ENCODE peak calls at places on chromosomes 13 and 19, in four cellular contexts. K is transverse colon, C is K562, L is fibroblast of mammary gland. V is an unnamed sample.
A peak's percentile ranks its signal among the peaks of the same experiment; 100 is the strongest.

GRCh38 chr13:112759834-112760233 is 70.0 kb downstream of the ATP11A start:
- DNase-seq in K (no peak), L (no peak), C (no peak), V (no peak)

GRCh38 chr19:44685877-44686276 is 13.1 kb upstream of the CEACAM16 start:
- DNase-seq in C (no peak), L (peak; percentile 43), K (no peak), V (no peak)

GRCh38 chr19:5700455-5701092 is 10.5 kb downstream of the RPL36 start:
- DNase-seq in L (no peak), K (no peak), C (no peak), V (no peak)

GRCh38 chr13:113110852-113111315 is 5.3 kb downstream of the F7 start:
- DNase-seq in K (peak; percentile 1), L (no peak), C (no peak), V (no peak)

GRCh38 chr19:5191091-5191490 is 149.5 kb downstream of the PTPRS start:
- DNase-seq in L (no peak), K (no peak), C (peak; percentile 13), V (no peak)

GRCh38 chr13:51785592-51786424 is 18.2 kb downstream of the DHRS12 start:
- DNase-seq in C (peak; percentile 66), K (no peak), L (peak; percentile 75), V (peak; percentile 96)

GRCh38 chr19:35135389-35135909 is 590 bp upstream of the LGI4 start:
- DNase-seq in K (peak; percentile 88), C (peak; percentile 86), L (peak; percentile 61), V (peak; percentile 76)

GRCh38 chr13:72431981-72432617 is 295.3 kb downstream of the MZT1 start:
- DNase-seq in K (no peak), C (no peak), L (no peak), V (no peak)

GRCh38 chr19:2014081-2014693 is 1.3 kb downstream of the BTBD2 start:
- DNase-seq in L (no peak), C (no peak), K (no peak), V (no peak)

GRCh38 chr19:49677232-49677881 is at the start of gene PRMT1:
- DNase-seq in L (no peak), C (peak; percentile 74), K (peak; percentile 44), V (no peak)

GRCh38 chr13:24148414-24149305 is 11.9 kb upstream of the SPATA13 start:
- DNase-seq in K (peak; percentile 62), L (peak; percentile 98), C (no peak), V (no peak)

GRCh38 chr13:65461590-65461989 is 1768.5 kb downstream of the PCDH9 start:
- DNase-seq in K (no peak), L (peak; percentile 59), C (peak; percentile 2), V (peak; percentile 72)

GRCh38 chr13:70579941-70580340 is 471.7 kb upstream of the KLHL1 start:
- DNase-seq in L (no peak), C (no peak), K (no peak), V (no peak)

GRCh38 chr13:97307882-97308624 is 85.9 kb downstream of the MBNL2 start:
- DNase-seq in L (peak; percentile 62), K (no peak), C (no peak), V (peak; percentile 48)

GRCh38 chr13:29901714-29902631 is 51.6 kb upstream of the UBL3 start:
- DNase-seq in C (peak; percentile 14), L (peak; percentile 97), K (peak; percentile 49), V (peak; percentile 98)

GRCh38 chr13:97944396-97945029 is 9.0 kb upstream of the IPO5 start:
- DNase-seq in C (no peak), L (peak; percentile 48), K (no peak), V (peak; percentile 59)

GRCh38 chr19:58181902-58182576 is 822 bp upstream of the ZNF274 start:
- DNase-seq in K (peak; percentile 42), C (peak; percentile 84), L (peak; percentile 49), V (peak; percentile 55)

GRCh38 chr19:58183822-58184215 is 958 bp downstream of the ZNF274 start:
- DNase-seq in K (no peak), C (no peak), L (no peak), V (no peak)

GRCh38 chr19:58182577-58182988 is 278 bp upstream of the ZNF274 start:
- DNase-seq in K (no peak), C (no peak), L (no peak), V (no peak)

GRCh38 chr19:58182989-58183821 is at the start of gene ZNF274:
- DNase-seq in K (peak; percentile 94), L (peak; percentile 96), C (peak; percentile 96), V (peak; percentile 96)
- TF ChIP-seq CTCF in K (no peak), L (no peak), C (no peak), V (no peak)

DNA sequence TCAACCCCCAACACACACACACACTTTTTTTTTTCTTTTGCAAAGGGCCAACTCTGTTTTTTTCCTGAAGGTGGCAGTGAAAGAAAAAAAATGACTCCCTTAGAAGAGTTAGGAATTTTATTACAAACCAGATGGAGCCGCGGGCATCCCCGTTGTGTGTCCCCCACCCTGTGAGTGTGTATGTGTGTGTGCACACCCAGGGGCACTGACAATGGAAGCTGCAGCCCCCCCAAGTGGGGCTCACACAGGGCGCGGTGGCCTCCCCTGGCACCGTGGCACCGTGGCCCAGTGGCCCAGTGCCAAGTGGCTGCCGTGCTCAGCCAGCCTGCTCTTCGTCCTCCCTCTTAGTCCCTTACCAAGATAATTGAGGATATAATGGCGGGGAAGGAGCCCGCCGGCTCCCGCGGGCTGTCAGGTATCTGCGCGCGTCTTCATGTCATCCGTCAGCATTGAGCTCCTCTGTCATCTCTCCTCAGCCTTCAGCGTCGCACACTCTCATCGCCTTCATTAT is 314.1 kb downstream of the ZNF536 start:
- DNase-seq in C (no peak), K (no peak), L (peak; percentile 24), V (peak; percentile 12)
- TF ChIP-seq CTCF in C (no peak), K (no peak), L (peak; percentile 25), V (peak; percentile 22)

DNA sequence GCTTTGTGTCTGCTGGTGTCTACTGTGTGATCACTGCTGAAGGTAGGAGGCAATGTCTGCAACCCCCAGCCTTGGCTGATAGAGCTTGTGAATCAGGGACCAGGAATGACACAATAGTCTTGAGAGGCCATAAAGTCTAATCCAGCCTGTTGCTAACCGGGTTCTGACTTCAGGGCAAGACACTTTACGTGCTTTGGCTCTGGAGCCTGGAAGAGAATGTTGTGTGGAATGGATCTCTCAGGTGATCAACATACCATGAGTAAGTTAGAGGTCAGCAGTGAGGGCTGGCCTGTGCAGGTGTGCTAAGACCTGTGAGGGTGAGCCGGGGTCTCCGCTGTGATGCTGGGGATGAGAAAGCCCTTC is 5.6 kb downstream of the COL4A2 start:
- DNase-seq in C (no peak), L (peak; percentile 73), K (no peak), V (no peak)
- TF ChIP-seq CTCF in C (no peak), L (no peak), K (no peak), V (no peak)

GRCh38 chr13:110748271-110748670 is 34.8 kb downstream of the ING1 start:
- DNase-seq in K (no peak), L (no peak), C (no peak), V (no peak)

GRCh38 chr13:110746443-110746842 is 32.9 kb downstream of the ING1 start:
- DNase-seq in C (no peak), K (no peak), L (no peak), V (no peak)

GRCh38 chr13:110743687-110744086 is 30.2 kb downstream of the ING1 start:
- DNase-seq in K (no peak), L (no peak), C (no peak), V (no peak)
- TF ChIP-seq CTCF in K (no peak), L (no peak), C (no peak), V (no peak)

GRCh38 chr19:57655443-57655842 is 13.3 kb upstream of the ZSCAN4 start:
- DNase-seq in L (no peak), K (no peak), C (peak; percentile 33), V (no peak)
- TF ChIP-seq CTCF in L (no peak), K (no peak), C (no peak), V (no peak)

GRCh38 chr13:23087884-23088283 is 92.9 kb upstream of the SGCG start:
- DNase-seq in C (peak; percentile 50), L (peak; percentile 41), K (no peak), V (peak; percentile 28)
- TF ChIP-seq CTCF in C (peak; percentile 49), L (peak; percentile 69), K (peak; percentile 27), V (peak; percentile 62)

GRCh38 chr19:20273951-20274578 is 107.1 kb downstream of the ZNF486 start:
- DNase-seq in L (no peak), C (no peak), K (no peak), V (no peak)

GRCh38 chr19:20279516-20279915 is 112.5 kb downstream of the ZNF486 start:
- DNase-seq in K (no peak), L (no peak), C (no peak), V (no peak)

GRCh38 chr19:20276011-20276738 is 109.2 kb downstream of the ZNF486 start:
- DNase-seq in K (no peak), L (no peak), C (no peak), V (no peak)

GRCh38 chr19:20273376-20273775 is 106.4 kb downstream of the ZNF486 start:
- DNase-seq in C (no peak), K (no peak), L (no peak), V (no peak)

DNA sequence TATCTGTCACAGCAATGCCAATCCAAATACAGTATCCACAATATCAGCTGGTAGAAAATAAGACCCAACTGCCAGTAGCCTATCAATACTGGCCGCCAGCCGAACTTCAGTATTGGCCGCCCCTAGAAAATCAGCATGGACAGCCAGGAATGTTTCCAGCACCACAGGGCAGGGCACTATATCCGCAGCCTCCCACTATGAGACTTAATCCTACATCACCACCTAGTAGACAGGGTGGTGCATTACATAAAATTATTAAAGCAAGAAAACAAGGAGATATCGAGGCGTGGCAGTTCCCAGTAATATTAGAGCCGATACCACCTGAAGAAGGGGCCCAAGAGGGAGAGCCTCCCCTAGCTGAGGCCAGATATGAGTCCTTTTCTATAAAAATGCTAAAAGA is 111.3 kb downstream of the ZNF486 start:
- DNase-seq in C (no peak), K (peak; percentile 12), L (no peak), V (no peak)
- TF ChIP-seq CTCF in C (no peak), K (peak; percentile 57), L (no peak), V (no peak)

GRCh38 chr19:12886943-12887747 is at the start of gene KLF1:
- DNase-seq in K (no peak), C (peak; percentile 93), L (no peak), V (no peak)

GRCh38 chr19:12884202-12884601 is 2.8 kb downstream of the KLF1 start:
- DNase-seq in K (no peak), L (no peak), C (no peak), V (no peak)

GRCh38 chr19:12885749-12886706 is 973 bp downstream of the KLF1 start:
- DNase-seq in K (no peak), L (no peak), C (peak; percentile 89), V (no peak)

GRCh38 chr19:12884627-12884925 is 2.4 kb downstream of the KLF1 start:
- DNase-seq in C (no peak), L (no peak), K (no peak), V (no peak)

GRCh38 chr19:12884926-12885748 is 1.9 kb downstream of the KLF1 start:
- DNase-seq in C (peak; percentile 99), K (peak; percentile 96), L (peak; percentile 46), V (peak; percentile 68)
- TF ChIP-seq CTCF in C (peak; percentile 80), K (peak; percentile 72), L (peak; percentile 39), V (peak; percentile 70)

GRCh38 chr19:53883231-53883661 is 1.2 kb downstream of the PRKCG start:
- DNase-seq in C (no peak), L (no peak), K (no peak), V (no peak)

GRCh38 chr19:53882391-53883050 is 524 bp downstream of the PRKCG start:
- DNase-seq in L (no peak), C (no peak), K (no peak), V (no peak)

GRCh38 chr19:53880716-53881481 is 1.1 kb upstream of the PRKCG start:
- DNase-seq in L (no peak), C (no peak), K (no peak), V (no peak)

GRCh38 chr19:53883741-53884140 is 1.7 kb downstream of the PRKCG start:
- DNase-seq in L (no peak), C (no peak), K (no peak), V (no peak)

GRCh38 chr19:53881482-53882390 is at the start of gene PRKCG:
- DNase-seq in C (peak; percentile 66), L (no peak), K (peak; percentile 71), V (no peak)
- TF ChIP-seq CTCF in C (peak; percentile 54), L (no peak), K (peak; percentile 56), V (peak; percentile 60)